ENCODE peak calls at places on chromosomes 2 and 18, in six cellular contexts. L is neuronal stem cell, Z is mesenchymal stem cell, I is IMR-90, F is trophoblast cell, J is H1. D is an unnamed sample.

GRCh38 chr2:190519975-190520767 is 14.4 kb downstream of the NEMP2 start:
- DNase-seq in Z (no peak), I (no peak), J (no peak), F (no peak), L (no peak), D (no peak)

GRCh38 chr2:70923378-70924015 is 12.2 kb upstream of the ATP6V1B1 start:
- DNase-seq in Z (no peak), J (no peak), I (no peak), L (no peak), F (no peak), D (peak; percentile 74)

GRCh38 chr2:38377501-38378258 is 607 bp upstream of the ATL2 start:
- DNase-seq in F (peak; percentile 16), Z (peak; percentile 76), L (no peak), I (peak; percentile 75), J (no peak), D (no peak)

GRCh38 chr2:72112421-72112820 is 35.2 kb downstream of the CYP26B1 start:
- DNase-seq in I (peak; percentile 45), L (no peak), Z (no peak), J (no peak), F (no peak), D (no peak)

GRCh38 chr2:15668611-15669305 is 77.1 kb downstream of the DDX1 start:
- DNase-seq in J (no peak), L (no peak), Z (peak; percentile 54), I (peak; percentile 33), F (peak; percentile 66), D (no peak)

GRCh38 chr18:80159713-80160636 is 50.9 kb downstream of the ADNP2 start:
- DNase-seq in Z (no peak), L (no peak), F (no peak), J (peak; percentile 39), I (no peak), D (peak; percentile 75)

GRCh38 chr2:3643371-3644245 is 14.4 kb upstream of the ALLC start:
- DNase-seq in F (no peak), Z (no peak), I (no peak), L (no peak), J (no peak), D (peak; percentile 22)

GRCh38 chr18:55405655-55406373 is 182.2 kb downstream of the TCF4 start:
- DNase-seq in F (no peak), Z (peak; percentile 91), L (no peak), J (no peak), I (peak; percentile 95), D (no peak)

GRCh38 chr18:47898696-47899095 is 31.8 kb downstream of the SMAD2 start:
- DNase-seq in I (no peak), J (no peak), Z (no peak), L (no peak), F (no peak), D (no peak)

GRCh38 chr2:159736048-159736447 is 23.7 kb downstream of the MARCHF7 start:
- DNase-seq in J (no peak), F (no peak), L (no peak), I (peak; percentile 38), Z (peak; percentile 50), D (no peak)

GRCh38 chr2:219548990-219549389 is 5.2 kb downstream of the TMEM198 start:
- DNase-seq in L (no peak), F (no peak), Z (no peak), I (no peak), J (no peak), D (no peak)

GRCh38 chr2:117336496-117336895 is 478.0 kb upstream of the DDX18 start:
- DNase-seq in J (no peak), F (no peak), Z (no peak), I (no peak), L (no peak), D (no peak)

GRCh38 chr18:73774836-73775509 is 372.7 kb downstream of the FBXO15 start:
- DNase-seq in L (no peak), F (no peak), Z (no peak), I (no peak), J (no peak), D (peak; percentile 65)

GRCh38 chr2:211957799-211958198 is 580.8 kb downstream of the ERBB4 start:
- DNase-seq in Z (no peak), F (no peak), L (no peak), J (no peak), I (no peak), D (no peak)

GRCh38 chr2:96505231-96505889 is at the start of gene NEURL3:
- DNase-seq in J (no peak), L (no peak), F (peak; percentile 59), I (peak; percentile 74), Z (peak; percentile 43), D (no peak)

GRCh38 chr2:171225302-171225980 is 64.7 kb upstream of the TLK1 start:
- DNase-seq in F (peak; percentile 69), J (no peak), I (peak; percentile 95), L (no peak), Z (peak; percentile 93), D (no peak)

GRCh38 chr2:113266431-113266830 is 12.3 kb downstream of the PAX8 start:
- DNase-seq in L (no peak), Z (no peak), F (no peak), J (no peak), I (no peak), D (no peak)

GRCh38 chr2:217838409-217838831 is 164.4 kb downstream of the TNS1 start:
- DNase-seq in L (no peak), I (no peak), F (no peak), J (no peak), Z (no peak), D (no peak)
- H3K4me1 ChIP-seq in L (peaks cover 21% of the 10 kb centered on the region), I (peaks cover 11% of the 10 kb centered on the region), F (no peaks in the 10 kb centered on the region), J (peaks cover 9% of the 10 kb centered on the region), Z (peaks cover 14% of the 10 kb centered on the region), D (no peaks in the 10 kb centered on the region)

GRCh38 chr2:10763461-10763800 is 42.0 kb downstream of the ATP6V1C2 start:
- DNase-seq in J (no peak), L (no peak), I (no peak), F (no peak), Z (no peak), D (no peak)
- H3K14ac ChIP-seq in J (no peak overlapping the region), L (no peak overlapping the region), I (no peak overlapping the region), F (no peak overlapping the region), Z (no peak overlapping the region), D (no peak overlapping the region)

GRCh38 chr2:226836548-226836885 is 663 bp downstream of the RHBDD1 start:
- DNase-seq in F (no peak), I (no peak), Z (no peak), L (no peak), J (no peak), D (no peak)

GRCh38 chr2:226837787-226838603 is 2.1 kb downstream of the RHBDD1 start:
- DNase-seq in Z (peak; percentile 56), J (no peak), L (no peak), F (no peak), I (no peak), D (no peak)

GRCh38 chr2:226837334-226837733 is 1.5 kb downstream of the RHBDD1 start:
- DNase-seq in J (no peak), F (no peak), I (no peak), Z (no peak), L (no peak), D (no peak)

GRCh38 chr2:226839960-226840359 is 4.1 kb downstream of the RHBDD1 start:
- DNase-seq in J (no peak), F (no peak), L (no peak), Z (no peak), I (no peak), D (no peak)

GRCh38 chr2:226838758-226839555 is 3.1 kb downstream of the RHBDD1 start:
- DNase-seq in L (no peak), J (no peak), I (no peak), F (no peak), Z (peak; percentile 41), D (no peak)
- H4K8ac ChIP-seq in L (no peak overlapping the region), J (no peak overlapping the region), I (peak overlapping the region; percentile 58), F (no peak overlapping the region), Z (no peak overlapping the region), D (no peak overlapping the region)

GRCh38 chr18:9146224-9146623 is 9.6 kb downstream of the ANKRD12 start:
- DNase-seq in Z (no peak), F (no peak), J (no peak), I (no peak), L (no peak), D (no peak)
- H3K4me1 ChIP-seq in Z (peaks cover 2% of the 10 kb centered on the region), F (no peaks in the 10 kb centered on the region), J (no peaks in the 10 kb centered on the region), I (peaks cover 11% of the 10 kb centered on the region), L (peaks cover 7% of the 10 kb centered on the region), D (no peaks in the 10 kb centered on the region)

GRCh38 chr2:121796239-121796638 is 40.8 kb downstream of the TSN start:
- DNase-seq in J (no peak), Z (no peak), I (no peak), L (no peak), F (no peak), D (no peak)
- H3K14ac ChIP-seq in J (no peak overlapping the region), Z (no peak overlapping the region), I (no peak overlapping the region), L (no peak overlapping the region), F (no peak overlapping the region), D (no peak overlapping the region)

GRCh38 chr2:118806797-118807667 is 40.4 kb downstream of the EN1 start:
- DNase-seq in J (no peak), F (no peak), I (no peak), Z (no peak), L (no peak), D (no peak)

GRCh38 chr2:118808429-118808809 is 39.0 kb downstream of the EN1 start:
- DNase-seq in Z (no peak), I (no peak), J (no peak), L (no peak), F (no peak), D (no peak)

GRCh38 chr2:118810766-118811165 is 36.7 kb downstream of the EN1 start:
- DNase-seq in F (no peak), I (no peak), L (no peak), J (no peak), Z (no peak), D (no peak)

GRCh38 chr2:118805061-118805690 is 42.3 kb downstream of the EN1 start:
- DNase-seq in I (no peak), L (no peak), J (no peak), Z (no peak), F (no peak), D (no peak)

DNA sequence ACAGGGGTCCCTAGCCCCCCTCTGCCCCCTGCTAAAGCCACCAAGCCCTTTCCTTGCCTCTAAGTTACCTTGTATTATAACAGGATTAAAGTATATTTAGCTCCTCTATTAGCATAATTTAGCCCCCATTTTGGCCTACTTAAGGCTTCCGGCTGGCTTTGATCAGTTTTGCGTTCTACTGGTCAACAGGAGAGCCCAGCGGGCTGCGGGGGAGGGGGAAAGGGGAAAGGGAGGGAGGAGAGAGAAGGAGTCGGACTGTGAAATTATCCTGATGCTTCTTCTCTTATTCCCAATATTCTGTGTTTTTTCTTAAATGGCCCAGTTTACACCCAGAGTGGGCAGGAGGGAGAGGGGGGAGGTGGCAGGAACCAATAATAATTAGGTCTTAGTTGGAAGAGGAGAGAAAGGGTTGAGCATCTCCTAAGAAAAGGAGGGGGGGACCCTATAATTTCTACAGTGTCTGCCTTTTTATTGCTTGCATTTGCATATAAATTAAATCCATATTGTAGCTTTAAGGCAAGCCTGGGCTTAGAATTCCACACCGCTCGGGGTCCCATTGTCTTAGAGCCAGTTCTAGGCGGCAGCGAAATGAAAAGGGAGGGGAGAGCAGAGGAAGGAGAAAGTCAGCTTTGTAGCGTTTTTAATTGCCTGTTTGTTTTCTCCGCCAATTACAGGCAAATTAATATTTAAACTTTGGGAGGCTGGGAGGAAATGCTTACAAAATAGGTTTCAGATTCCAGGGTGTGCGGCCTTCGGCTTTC is 39.6 kb downstream of the EN1 start:
- DNase-seq in I (no peak), L (peak; percentile 43), F (no peak), Z (no peak), J (no peak), D (no peak)
- H4K8ac ChIP-seq in I (no peak overlapping the region), L (no peak overlapping the region), F (no peak overlapping the region), Z (no peak overlapping the region), J (peak overlapping the region; percentile 9), D (no peak overlapping the region)